ENCODE peak calls at places on chromosomes 11 and 22, in seven cellular contexts. One of them, this sample, is unnamed.
A peak's percentile ranks its signal among the peaks of the same experiment; 100 is the strongest.

GRCh38 chr11:2775083-2775625 is 75.4 kb upstream of the KCNQ1OT1 start:
- DNase-seq in cardiac muscle cell: no peak
- DNase-seq in pancreas: peak; percentile 7
- DNase-seq in K562: no peak
- DNase-seq in fibroblast of the aortic adventitia: no peak
- DNase-seq in GM12865: peak; percentile 46
- DNase-seq in Calu3: no peak
- DNase-seq in this sample: no peak

GRCh38 chr11:116813781-116814471 is 9.2 kb downstream of the APOA4 start:
- DNase-seq in cardiac muscle cell: no peak
- DNase-seq in pancreas: no peak
- DNase-seq in K562: no peak
- DNase-seq in fibroblast of the aortic adventitia: no peak
- DNase-seq in GM12865: no peak
- DNase-seq in Calu3: no peak
- DNase-seq in this sample: no peak

GRCh38 chr11:13223112-13223511 is 54.5 kb upstream of the BMAL1 start:
- DNase-seq in cardiac muscle cell: no peak
- DNase-seq in pancreas: no peak
- DNase-seq in K562: no peak
- DNase-seq in fibroblast of the aortic adventitia: no peak
- DNase-seq in GM12865: no peak
- DNase-seq in Calu3: no peak
- DNase-seq in this sample: no peak

GRCh38 chr11:116107229-116107628 is 603.0 kb upstream of the CADM1 start:
- DNase-seq in cardiac muscle cell: no peak
- DNase-seq in pancreas: no peak
- DNase-seq in K562: no peak
- DNase-seq in fibroblast of the aortic adventitia: no peak
- DNase-seq in GM12865: no peak
- DNase-seq in Calu3: no peak
- DNase-seq in this sample: no peak

GRCh38 chr22:36244522-36245391 is 5.4 kb upstream of the APOL2 start:
- DNase-seq in cardiac muscle cell: peak; percentile 91
- DNase-seq in pancreas: no peak
- DNase-seq in K562: no peak
- DNase-seq in fibroblast of the aortic adventitia: peak; percentile 94
- DNase-seq in GM12865: no peak
- DNase-seq in Calu3: no peak
- DNase-seq in this sample: no peak

GRCh38 chr11:123822591-123822990 is 16.4 kb upstream of the OR6M1 start:
- DNase-seq in cardiac muscle cell: no peak
- DNase-seq in pancreas: peak; percentile 13
- DNase-seq in K562: no peak
- DNase-seq in fibroblast of the aortic adventitia: peak; percentile 2
- DNase-seq in GM12865: no peak
- DNase-seq in Calu3: peak; percentile 1
- DNase-seq in this sample: no peak

GRCh38 chr11:13970986-13971385 is 8.5 kb downstream of the SPON1 start:
- DNase-seq in cardiac muscle cell: no peak
- DNase-seq in pancreas: no peak
- DNase-seq in K562: no peak
- DNase-seq in fibroblast of the aortic adventitia: peak; percentile 11
- DNase-seq in GM12865: peak; percentile 10
- DNase-seq in Calu3: peak; percentile 76
- DNase-seq in this sample: peak; percentile 1

GRCh38 chr11:1335811-1336761 is 26.7 kb upstream of the TOLLIP start:
- DNase-seq in cardiac muscle cell: peak; percentile 94
- DNase-seq in pancreas: peak; percentile 48
- DNase-seq in K562: peak; percentile 82
- DNase-seq in fibroblast of the aortic adventitia: peak; percentile 93
- DNase-seq in GM12865: peak; percentile 67
- DNase-seq in Calu3: no peak
- DNase-seq in this sample: peak; percentile 22

GRCh38 chr22:27212617-27213177 is 555.3 kb downstream of the MIAT start:
- DNase-seq in cardiac muscle cell: peak; percentile 100
- DNase-seq in pancreas: peak; percentile 81
- DNase-seq in K562: no peak
- DNase-seq in fibroblast of the aortic adventitia: peak; percentile 100
- DNase-seq in GM12865: no peak
- DNase-seq in Calu3: peak; percentile 19
- DNase-seq in this sample: peak; percentile 85

GRCh38 chr11:114964676-114965214 is 286.4 kb downstream of the NXPE2 start:
- DNase-seq in cardiac muscle cell: no peak
- DNase-seq in pancreas: no peak
- DNase-seq in K562: no peak
- DNase-seq in fibroblast of the aortic adventitia: no peak
- DNase-seq in GM12865: no peak
- DNase-seq in Calu3: no peak
- DNase-seq in this sample: no peak

GRCh38 chr11:108213784-108214183 is 8.7 kb downstream of the NPAT start:
- DNase-seq in cardiac muscle cell: no peak
- DNase-seq in pancreas: no peak
- DNase-seq in K562: no peak
- DNase-seq in fibroblast of the aortic adventitia: no peak
- DNase-seq in GM12865: no peak
- DNase-seq in Calu3: no peak
- DNase-seq in this sample: no peak

GRCh38 chr11:101096036-101096704 is 33.4 kb downstream of the PGR start:
- DNase-seq in cardiac muscle cell: peak; percentile 59
- DNase-seq in pancreas: no peak
- DNase-seq in K562: no peak
- DNase-seq in fibroblast of the aortic adventitia: peak; percentile 10
- DNase-seq in GM12865: no peak
- DNase-seq in Calu3: no peak
- DNase-seq in this sample: no peak

GRCh38 chr22:28116261-28116673 is 197.2 kb upstream of the PITPNB start:
- DNase-seq in cardiac muscle cell: peak; percentile 90
- DNase-seq in pancreas: peak; percentile 58
- DNase-seq in K562: no peak
- DNase-seq in fibroblast of the aortic adventitia: peak; percentile 95
- DNase-seq in GM12865: no peak
- DNase-seq in Calu3: no peak
- DNase-seq in this sample: peak; percentile 86

GRCh38 chr11:10450451-10451398 is 4.3 kb upstream of the AMPD3 start:
- DNase-seq in cardiac muscle cell: peak; percentile 41
- DNase-seq in pancreas: peak; percentile 77
- DNase-seq in K562: no peak
- DNase-seq in fibroblast of the aortic adventitia: no peak
- DNase-seq in GM12865: peak; percentile 43
- DNase-seq in Calu3: peak; percentile 85
- DNase-seq in this sample: no peak

GRCh38 chr22:42114721-42115120 is 15.9 kb downstream of the CYP2D6 start:
- DNase-seq in cardiac muscle cell: peak; percentile 30
- DNase-seq in pancreas: peak; percentile 42
- DNase-seq in K562: no peak
- DNase-seq in fibroblast of the aortic adventitia: peak; percentile 32
- DNase-seq in GM12865: peak; percentile 26
- DNase-seq in Calu3: no peak
- DNase-seq in this sample: peak; percentile 3

GRCh38 chr22:48299801-48300200 is 1527.9 kb downstream of the BRD1 start:
- DNase-seq in cardiac muscle cell: no peak
- DNase-seq in pancreas: no peak
- DNase-seq in K562: no peak
- DNase-seq in fibroblast of the aortic adventitia: no peak
- DNase-seq in GM12865: no peak
- DNase-seq in Calu3: no peak
- DNase-seq in this sample: no peak

GRCh38 chr11:1163321-1163910 is 5.7 kb downstream of the MUC5AC start:
- DNase-seq in cardiac muscle cell: no peak
- DNase-seq in pancreas: no peak
- DNase-seq in K562: no peak
- DNase-seq in fibroblast of the aortic adventitia: no peak
- DNase-seq in GM12865: no peak
- DNase-seq in Calu3: no peak
- DNase-seq in this sample: no peak

GRCh38 chr22:49574205-49574604 is 253.5 kb downstream of the BRD1 start:
- DNase-seq in cardiac muscle cell: no peak
- DNase-seq in pancreas: no peak
- DNase-seq in K562: no peak
- DNase-seq in fibroblast of the aortic adventitia: no peak
- DNase-seq in GM12865: no peak
- DNase-seq in Calu3: no peak
- DNase-seq in this sample: no peak

GRCh38 chr11:13354335-13354734 is 76.7 kb downstream of the BMAL1 start:
- DNase-seq in cardiac muscle cell: peak; percentile 50
- DNase-seq in pancreas: no peak
- DNase-seq in K562: peak; percentile 21
- DNase-seq in fibroblast of the aortic adventitia: no peak
- DNase-seq in GM12865: no peak
- DNase-seq in Calu3: no peak
- DNase-seq in this sample: peak; percentile 17

GRCh38 chr22:25110596-25110845 is 89.1 kb upstream of the CRYBB3 start:
- DNase-seq in cardiac muscle cell: no peak
- DNase-seq in pancreas: no peak
- DNase-seq in K562: no peak
- DNase-seq in fibroblast of the aortic adventitia: no peak
- DNase-seq in GM12865: no peak
- DNase-seq in Calu3: no peak
- DNase-seq in this sample: no peak

GRCh38 chr11:66347425-66348276 is at the start of gene B4GAT1:
- DNase-seq in cardiac muscle cell: peak; percentile 88
- DNase-seq in pancreas: peak; percentile 95
- DNase-seq in K562: peak; percentile 89
- DNase-seq in fibroblast of the aortic adventitia: peak; percentile 97
- DNase-seq in GM12865: peak; percentile 94
- DNase-seq in Calu3: peak; percentile 89
- DNase-seq in this sample: peak; percentile 11

GRCh38 chr11:69599502-69599901 is 41.5 kb upstream of the CCND1 start:
- DNase-seq in cardiac muscle cell: no peak
- DNase-seq in pancreas: no peak
- DNase-seq in K562: no peak
- DNase-seq in fibroblast of the aortic adventitia: peak; percentile 23
- DNase-seq in GM12865: no peak
- DNase-seq in Calu3: no peak
- DNase-seq in this sample: no peak
- TF ChIP-seq CTCF in cardiac muscle cell: no peak
- TF ChIP-seq CTCF in pancreas: no peak
- TF ChIP-seq CTCF in K562: no peak
- TF ChIP-seq CTCF in fibroblast of the aortic adventitia: no peak
- TF ChIP-seq CTCF in GM12865: no peak
- TF ChIP-seq CTCF in Calu3: no peak
- TF ChIP-seq CTCF in this sample: no peak

GRCh38 chr22:20153945-20154344 is 3.1 kb upstream of the CCDC188 start:
- DNase-seq in cardiac muscle cell: no peak
- DNase-seq in pancreas: no peak
- DNase-seq in K562: peak; percentile 61
- DNase-seq in fibroblast of the aortic adventitia: no peak
- DNase-seq in GM12865: no peak
- DNase-seq in Calu3: no peak
- DNase-seq in this sample: no peak
- TF ChIP-seq CTCF in cardiac muscle cell: no peak
- TF ChIP-seq CTCF in pancreas: no peak
- TF ChIP-seq CTCF in K562: peak; percentile 56
- TF ChIP-seq CTCF in fibroblast of the aortic adventitia: no peak
- TF ChIP-seq CTCF in GM12865: no peak
- TF ChIP-seq CTCF in Calu3: no peak
- TF ChIP-seq CTCF in this sample: no peak

DNA sequence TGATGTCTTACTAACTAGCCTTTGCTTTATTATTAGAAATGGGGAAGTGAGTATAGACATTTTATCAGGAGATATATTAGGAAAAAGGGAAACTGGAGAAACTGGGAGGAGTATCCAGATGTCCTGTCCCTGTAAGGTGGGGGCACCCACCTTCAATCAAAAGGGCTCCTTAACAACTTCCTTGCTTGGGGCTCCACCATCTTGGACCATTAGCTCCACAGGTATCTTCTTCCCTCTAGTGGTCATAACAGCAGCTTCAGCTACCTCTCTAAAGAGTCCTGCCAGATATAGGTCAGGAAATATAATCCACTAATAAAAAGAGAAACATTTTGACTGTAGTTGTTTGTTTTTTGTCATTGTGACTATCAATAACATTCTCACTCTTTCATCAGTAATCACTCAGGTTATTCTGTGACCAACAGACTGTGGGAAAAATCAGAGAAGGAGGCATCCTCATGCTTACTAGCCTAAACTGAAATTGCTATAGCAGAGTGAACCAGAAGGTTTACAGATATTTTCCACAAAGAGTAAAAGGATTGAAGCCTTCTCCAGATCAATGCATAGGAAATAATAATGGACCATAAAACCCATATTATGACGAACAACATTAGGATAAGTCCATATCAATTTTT is 10.4 kb downstream of the OR51B4 start:
- DNase-seq in cardiac muscle cell: peak; percentile 55
- DNase-seq in pancreas: no peak
- DNase-seq in K562: peak; percentile 49
- DNase-seq in fibroblast of the aortic adventitia: peak; percentile 57
- DNase-seq in GM12865: peak; percentile 61
- DNase-seq in Calu3: peak; percentile 5
- DNase-seq in this sample: peak; percentile 42
- TF ChIP-seq CTCF in cardiac muscle cell: peak; percentile 75
- TF ChIP-seq CTCF in pancreas: no peak
- TF ChIP-seq CTCF in K562: peak; percentile 93
- TF ChIP-seq CTCF in fibroblast of the aortic adventitia: peak; percentile 68
- TF ChIP-seq CTCF in GM12865: peak; percentile 61
- TF ChIP-seq CTCF in Calu3: peak; percentile 52
- TF ChIP-seq CTCF in this sample: peak; percentile 86

GRCh38 chr11:84091212-84091986 is 805.2 kb upstream of the CCDC90B start:
- DNase-seq in cardiac muscle cell: no peak
- DNase-seq in pancreas: no peak
- DNase-seq in K562: no peak
- DNase-seq in fibroblast of the aortic adventitia: no peak
- DNase-seq in GM12865: no peak
- DNase-seq in Calu3: no peak
- DNase-seq in this sample: no peak
- TF ChIP-seq CTCF in cardiac muscle cell: no peak
- TF ChIP-seq CTCF in pancreas: no peak
- TF ChIP-seq CTCF in K562: no peak
- TF ChIP-seq CTCF in fibroblast of the aortic adventitia: no peak
- TF ChIP-seq CTCF in GM12865: no peak
- TF ChIP-seq CTCF in Calu3: no peak
- TF ChIP-seq CTCF in this sample: no peak

GRCh38 chr11:69059429-69059828 is 10.7 kb downstream of the TPCN2 start:
- DNase-seq in cardiac muscle cell: no peak
- DNase-seq in pancreas: no peak
- DNase-seq in K562: no peak
- DNase-seq in fibroblast of the aortic adventitia: no peak
- DNase-seq in GM12865: no peak
- DNase-seq in Calu3: no peak
- DNase-seq in this sample: no peak
- TF ChIP-seq CTCF in cardiac muscle cell: no peak
- TF ChIP-seq CTCF in pancreas: no peak
- TF ChIP-seq CTCF in K562: no peak
- TF ChIP-seq CTCF in fibroblast of the aortic adventitia: no peak
- TF ChIP-seq CTCF in GM12865: no peak
- TF ChIP-seq CTCF in Calu3: no peak
- TF ChIP-seq CTCF in this sample: no peak

DNA sequence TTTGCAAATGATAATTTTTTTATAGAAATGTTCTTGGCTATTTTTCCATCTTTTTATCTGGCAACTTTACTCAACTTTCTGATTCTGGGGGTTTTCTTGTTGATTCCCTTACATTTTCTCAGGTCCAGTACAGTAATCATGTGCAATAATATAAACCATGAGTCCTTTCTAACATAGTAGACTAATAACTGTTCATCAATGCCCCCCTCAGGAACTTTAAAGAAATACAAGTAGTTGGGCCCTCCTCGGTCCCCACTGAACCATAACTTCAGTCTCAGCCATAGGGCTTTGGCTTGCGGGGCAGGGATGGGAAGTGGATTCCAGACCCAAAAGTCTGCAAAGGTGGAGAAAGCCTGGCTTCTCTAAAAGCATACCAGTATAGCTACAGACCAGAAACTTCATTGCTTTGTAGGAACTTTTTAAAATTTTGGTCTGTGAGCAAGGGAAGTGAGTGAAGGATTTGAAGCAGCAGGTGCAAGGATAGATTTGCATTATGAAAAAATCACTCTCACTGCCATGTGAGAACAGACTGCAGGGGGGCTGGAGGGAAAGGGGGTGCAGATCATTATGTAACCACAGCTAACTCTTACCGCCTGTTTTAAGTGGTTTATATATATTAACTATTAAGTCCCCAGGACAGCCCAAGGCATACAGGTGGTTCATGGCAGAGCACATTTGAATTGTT is 10.5 kb upstream of the TUB start:
- DNase-seq in cardiac muscle cell: peak; percentile 67
- DNase-seq in pancreas: no peak
- DNase-seq in K562: peak; percentile 54
- DNase-seq in fibroblast of the aortic adventitia: peak; percentile 75
- DNase-seq in GM12865: peak; percentile 22
- DNase-seq in Calu3: no peak
- DNase-seq in this sample: peak; percentile 36
- TF ChIP-seq CTCF in cardiac muscle cell: peak; percentile 57
- TF ChIP-seq CTCF in pancreas: no peak
- TF ChIP-seq CTCF in K562: peak; percentile 50
- TF ChIP-seq CTCF in fibroblast of the aortic adventitia: peak; percentile 56
- TF ChIP-seq CTCF in GM12865: peak; percentile 12
- TF ChIP-seq CTCF in Calu3: peak; percentile 18
- TF ChIP-seq CTCF in this sample: peak; percentile 59

This sample was measured in HFFc6.